ENCODE peak calls at places on chromosomes 7 and 10, in ten cellular contexts. J, R, V, B, G, Y, P, A, L and C are unnamed samples.

GRCh38 chr10:38093816-38094157 is 350 bp upstream of the ZNF37A start:
- DNase-seq in J (no peak), B (no peak), A (no peak), L (no peak), P (no peak), V (no peak), R (no peak), G (no peak), Y (no peak), C (no peak)

GRCh38 chr7:156751319-156751718 is 110.7 kb downstream of the RNF32 start:
- DNase-seq in A (no peak), G (no peak), P (no peak), V (no peak), Y (peak; percentile 71), R (peak; percentile 85), L (peak; percentile 96), J (no peak), B (peak; percentile 70), C (no peak)

GRCh38 chr10:62687230-62687748 is 117.2 kb upstream of the ADO start:
- DNase-seq in A (no peak), V (no peak), J (no peak), Y (no peak), B (peak; percentile 18), R (peak; percentile 93), L (no peak), P (no peak), G (no peak), C (no peak)

GRCh38 chr10:17475661-17476060 is 21.3 kb upstream of the ST8SIA6 start:
- DNase-seq in A (no peak), V (no peak), J (no peak), P (no peak), Y (no peak), B (no peak), R (no peak), G (no peak), L (no peak), C (no peak)

GRCh38 chr7:18623389-18623788 is 127.8 kb downstream of the HDAC9 start:
- DNase-seq in J (no peak), B (no peak), V (no peak), L (no peak), A (no peak), G (no peak), P (peak; percentile 41), R (no peak), Y (no peak), C (no peak)

GRCh38 chr10:132239126-132240031 is 52.6 kb downstream of the DPYSL4 start:
- DNase-seq in G (no peak), L (no peak), V (no peak), B (peak; percentile 72), A (no peak), Y (no peak), J (no peak), P (no peak), R (no peak), C (no peak)

GRCh38 chr10:115001506-115002381 is 63.7 kb downstream of the TRUB1 start:
- DNase-seq in Y (no peak), P (no peak), L (peak; percentile 12), V (no peak), A (no peak), R (no peak), J (no peak), B (peak; percentile 18), G (no peak), C (no peak)

GRCh38 chr10:101616415-101617101 is 28.4 kb downstream of the DPCD start:
- DNase-seq in G (no peak), L (no peak), B (no peak), J (no peak), V (no peak), Y (no peak), R (no peak), P (no peak), A (no peak), C (no peak)

GRCh38 chr7:141390339-141390738 is 160.9 kb upstream of the AGK start:
- DNase-seq in L (no peak), R (no peak), B (no peak), G (no peak), V (no peak), A (no peak), J (no peak), P (no peak), Y (no peak), C (peak; percentile 66)

GRCh38 chr7:132321387-132321786 is 254.9 kb downstream of the PLXNA4 start:
- DNase-seq in G (no peak), Y (no peak), R (no peak), L (no peak), J (no peak), P (no peak), A (no peak), B (no peak), V (no peak), C (no peak)

GRCh38 chr7:127911968-127912511 is 119.2 kb downstream of the LRRC4 start:
- DNase-seq in L (no peak), J (no peak), V (no peak), P (no peak), G (no peak), B (no peak), A (no peak), R (no peak), Y (no peak), C (no peak)

GRCh38 chr10:80702143-80702542 is 164.4 kb downstream of the SH2D4B start:
- DNase-seq in L (no peak), P (no peak), J (no peak), G (no peak), A (no peak), Y (no peak), V (peak; percentile 33), R (no peak), B (no peak), C (peak; percentile 51)

GRCh38 chr7:46169384-46169755 is 248.3 kb upstream of the IGFBP3 start:
- DNase-seq in B (no peak), A (no peak), R (no peak), G (no peak), V (no peak), P (no peak), Y (no peak), L (no peak), J (no peak), C (no peak)

GRCh38 chr10:61279400-61279799 is 173.8 kb downstream of the TMEM26 start:
- DNase-seq in A (no peak), V (no peak), J (no peak), B (no peak), R (no peak), Y (no peak), P (no peak), L (peak; percentile 45), G (no peak), C (no peak)

GRCh38 chr7:158500651-158501052 is 87.0 kb downstream of the PTPRN2 start:
- DNase-seq in J (no peak), R (no peak), V (no peak), L (no peak), P (no peak), A (no peak), G (no peak), Y (no peak), B (no peak), C (no peak)

GRCh38 chr10:12846718-12847117 is 154.8 kb downstream of the CCDC3 start:
- DNase-seq in R (no peak), G (no peak), J (no peak), V (no peak), A (no peak), L (no peak), B (peak; percentile 71), P (no peak), Y (no peak), C (no peak)

GRCh38 chr7:75630549-75630948 is 108.2 kb downstream of the HIP1 start:
- DNase-seq in G (no peak), B (no peak), J (no peak), A (no peak), R (no peak), L (no peak), V (no peak), P (no peak), Y (no peak), C (no peak)

GRCh38 chr7:12360948-12361347 is 42.7 kb downstream of the VWDE start:
- DNase-seq in J (no peak), B (no peak), R (peak; percentile 65), L (no peak), Y (no peak), P (peak; percentile 4), G (no peak), V (no peak), A (no peak), C (no peak)

GRCh38 chr7:27123021-27123476 is 7.5 kb downstream of the HOXA4 start:
- DNase-seq in Y (no peak), R (no peak), L (no peak), V (no peak), B (no peak), P (no peak), A (no peak), G (no peak), J (peak; percentile 44), C (no peak)

GRCh38 chr10:86931872-86932271 is 25.5 kb downstream of the MMRN2 start:
- DNase-seq in J (no peak), P (no peak), A (no peak), G (no peak), B (peak; percentile 73), L (no peak), R (peak; percentile 60), Y (no peak), V (no peak), C (no peak)

GRCh38 chr7:103598326-103598905 is 152.4 kb upstream of the SLC26A5 start:
- DNase-seq in A (no peak), V (no peak), G (no peak), Y (no peak), B (no peak), L (no peak), J (no peak), P (no peak), R (no peak), C (no peak)

GRCh38 chr7:99560834-99561734 is 2.6 kb downstream of the ZNF655 start:
- DNase-seq in G (no peak), J (no peak), A (no peak), L (no peak), Y (no peak), B (no peak), P (no peak), V (no peak), R (no peak), C (no peak)

GRCh38 chr7:23691320-23691719 is 11.3 kb downstream of the FAM221A start:
- DNase-seq in G (no peak), L (no peak), B (no peak), P (no peak), J (no peak), V (no peak), R (peak; percentile 62), Y (no peak), A (no peak), C (no peak)

GRCh38 chr10:125448596-125448995 is 234.4 kb downstream of the TEX36 start:
- DNase-seq in P (peak; percentile 16), Y (peak; percentile 19), V (no peak), A (no peak), G (no peak), R (peak; percentile 30), L (peak; percentile 13), B (no peak), J (peak; percentile 5), C (no peak)

GRCh38 chr7:132234751-132235150 is 341.5 kb downstream of the PLXNA4 start:
- DNase-seq in Y (no peak), A (no peak), V (no peak), L (no peak), J (no peak), P (no peak), B (peak; percentile 46), G (no peak), R (no peak), C (no peak)

GRCh38 chr7:135673360-135673706 is 11.0 kb downstream of the STMP1 start:
- DNase-seq in G (no peak), Y (no peak), V (no peak), J (no peak), A (no peak), L (no peak), B (peak; percentile 78), R (peak; percentile 76), P (no peak), C (no peak)